ENCODE peak calls at places on chromosomes 2 and 18, in four cellular contexts. Z, D, J and A are unnamed samples.

GRCh38 chr2:165440367-165440766 is 29.1 kb upstream of the CSRNP3 start:
- DNase-seq in D (peak), J (no peak), Z (no peak), A (no peak)

GRCh38 chr2:102110168-102110567 is 32.4 kb upstream of the IL1R1 start:
- DNase-seq in Z (no peak), J (no peak), D (no peak), A (no peak)

GRCh38 chr2:174350018-174350417 is 15.3 kb downstream of the SP9 start:
- DNase-seq in D (peak), J (peak), Z (peak), A (peak)

GRCh38 chr2:211724933-211725332 is 813.7 kb downstream of the ERBB4 start:
- DNase-seq in Z (no peak), J (no peak), D (no peak), A (no peak)

GRCh38 chr18:32021756-32022564 is 3.3 kb downstream of the RNF125 start:
- DNase-seq in J (no peak), D (no peak), Z (no peak), A (no peak)

GRCh38 chr2:15159206-15159605 is 401.9 kb downstream of the NBAS start:
- DNase-seq in D (no peak), J (no peak), Z (no peak), A (no peak)

GRCh38 chr2:61411109-61411508 is 59.8 kb downstream of the USP34 start:
- DNase-seq in Z (no peak), D (no peak), J (no peak), A (no peak)

GRCh38 chr2:59694176-59694575 is 859.3 kb downstream of the BCL11A start:
- DNase-seq in Z (no peak), D (no peak), J (no peak), A (no peak)

GRCh38 chr2:240946046-240946445 is 39.9 kb downstream of the CROCC2 start:
- DNase-seq in J (no peak), D (no peak), Z (no peak), A (no peak)

GRCh38 chr18:77911973-77912372 is 662.3 kb downstream of the GALR1 start:
- DNase-seq in D (no peak), Z (no peak), J (no peak), A (no peak)

GRCh38 chr2:10552220-10552870 is 104.2 kb upstream of the ODC1 start:
- DNase-seq in J (no peak), D (peak), Z (peak), A (no peak)

GRCh38 chr2:24855703-24856102 is 62.5 kb downstream of the CENPO start:
- DNase-seq in J (no peak), Z (no peak), D (peak), A (no peak)

GRCh38 chr18:8987250-8987649 is 115.2 kb upstream of the NDUFV2 start:
- DNase-seq in Z (no peak), D (peak), J (no peak), A (no peak)

GRCh38 chr2:57848723-57849122 is 197.9 kb upstream of the VRK2 start:
- DNase-seq in J (no peak), Z (no peak), D (no peak), A (no peak)

GRCh38 chr18:74496508-74497307 is 545 bp downstream of the CNDP2 start:
- DNase-seq in D (peak), J (peak), Z (peak), A (peak)

GRCh38 chr2:187138240-187138639 is 289.3 kb upstream of the ZSWIM2 start:
- DNase-seq in Z (peak), J (peak), D (peak), A (no peak)

GRCh38 chr2:145558617-145559350 is 1038.9 kb upstream of the ZEB2 start:
- DNase-seq in J (no peak), Z (no peak), D (peak), A (no peak)

GRCh38 chr2:38629684-38630083 is 27.0 kb upstream of the HNRNPLL start:
- DNase-seq in J (no peak), D (no peak), Z (no peak), A (no peak)

GRCh38 chr2:38632980-38633379 is 30.3 kb upstream of the HNRNPLL start:
- DNase-seq in J (no peak), Z (no peak), D (no peak), A (no peak)

GRCh38 chr2:38633895-38634294 is 31.2 kb upstream of the HNRNPLL start:
- DNase-seq in Z (no peak), D (no peak), J (no peak), A (no peak)

GRCh38 chr2:38634684-38635083 is 31.2 kb upstream of the GALM start:
- DNase-seq in Z (no peak), D (no peak), J (no peak), A (peak)

DNA sequence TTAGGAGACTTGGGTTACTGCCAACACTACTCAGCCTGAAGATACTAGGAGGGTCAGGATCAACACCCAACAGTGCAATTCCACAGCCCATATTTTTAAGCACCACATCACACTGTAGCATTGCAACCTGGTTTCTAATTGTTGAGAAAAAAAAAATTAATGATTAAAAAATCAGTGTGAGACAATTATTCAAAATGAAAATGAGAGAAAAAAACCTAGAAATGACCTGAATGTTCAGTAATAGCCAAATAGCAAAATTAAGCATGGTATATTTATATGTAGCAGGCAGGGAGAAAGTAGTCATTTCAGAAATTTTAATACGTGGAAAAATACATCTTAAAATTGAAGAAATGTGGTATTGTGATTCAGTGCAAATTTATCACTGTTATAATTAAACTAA is 29.3 kb upstream of the HNRNPLL start:
- DNase-seq in Z (no peak), J (no peak), D (no peak), A (no peak)
- TF ChIP-seq EZH2phosphoT487 in Z (no peak), J (no peak), D (no peak), A (no peak)

GRCh38 chr2:144514731-144515424 is 5.0 kb downstream of the ZEB2 start:
- DNase-seq in Z (no peak), D (peak), J (peak), A (no peak)

GRCh38 chr2:144511945-144512344 is 8.0 kb downstream of the ZEB2 start:
- DNase-seq in J (peak), D (no peak), Z (no peak), A (no peak)

GRCh38 chr2:144513388-144514100 is 6.4 kb downstream of the ZEB2 start:
- DNase-seq in D (peak), Z (no peak), J (peak), A (no peak)

GRCh38 chr2:144511222-144511855 is 8.6 kb downstream of the ZEB2 start:
- DNase-seq in Z (no peak), D (peak), J (no peak), A (no peak)

GRCh38 chr2:144512421-144513272 is 7.3 kb downstream of the ZEB2 start:
- DNase-seq in D (peak), Z (no peak), J (peak), A (no peak)
- TF ChIP-seq EZH2phosphoT487 in D (no peak), Z (no peak), J (no peak), A (no peak)

DNA sequence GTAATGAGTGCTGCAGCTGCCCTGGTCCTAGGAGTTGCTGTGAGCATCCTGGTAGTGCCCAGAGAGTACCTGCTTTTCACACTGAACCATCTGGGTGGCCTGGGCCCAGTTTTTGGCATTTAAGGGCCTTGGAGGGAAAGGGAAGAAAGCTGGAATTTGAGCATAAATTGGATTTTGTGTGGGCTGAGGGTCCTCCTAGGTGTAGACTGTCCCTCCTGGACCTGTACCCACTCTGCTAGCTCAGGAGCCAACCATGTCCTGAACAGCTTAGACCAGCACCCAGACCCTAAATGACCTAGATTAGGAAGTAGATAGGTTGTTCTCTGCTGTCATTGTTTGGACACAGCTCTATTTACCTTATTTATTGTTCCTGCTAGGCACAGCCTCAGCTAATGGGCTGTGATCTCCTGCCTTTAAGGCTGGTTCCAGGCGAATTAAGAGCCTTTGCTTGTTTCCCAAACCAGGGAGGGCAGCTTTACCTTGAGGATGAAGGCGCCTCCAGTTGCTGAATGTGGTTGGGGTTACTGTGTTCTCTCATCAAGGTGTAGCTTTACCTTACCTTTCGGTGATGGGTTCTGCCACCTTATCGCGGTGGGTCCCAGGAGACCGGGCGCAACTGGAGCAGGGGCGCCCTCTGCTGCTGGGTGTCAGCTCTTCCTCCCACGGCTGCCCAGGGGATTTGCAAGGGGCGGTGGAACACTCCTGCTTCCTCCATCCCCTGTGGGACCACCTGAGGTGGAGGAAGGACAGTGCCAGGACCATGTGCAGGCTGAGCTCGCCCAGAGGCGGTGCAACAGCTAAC is 34.4 kb downstream of the ITGA6 start:
- DNase-seq in J (peak), Z (peak), D (peak), A (peak)
- TF ChIP-seq EZH2phosphoT487 in J (no peak), Z (no peak), D (no peak), A (no peak)

GRCh38 chr2:86015006-86015405 is 90.7 kb downstream of the POLR1A start:
- DNase-seq in J (no peak), D (no peak), Z (no peak), A (no peak)

GRCh38 chr2:86010083-86010482 is 95.6 kb downstream of the POLR1A start:
- DNase-seq in D (no peak), J (no peak), Z (no peak), A (no peak)

GRCh38 chr2:86014493-86014892 is 91.2 kb downstream of the POLR1A start:
- DNase-seq in J (no peak), Z (no peak), D (no peak), A (no peak)

GRCh38 chr2:86011449-86011941 is 94.2 kb downstream of the POLR1A start:
- DNase-seq in D (no peak), Z (peak), J (no peak), A (no peak)

GRCh38 chr2:86012017-86012712 is 93.5 kb downstream of the POLR1A start:
- DNase-seq in J (no peak), Z (no peak), D (no peak), A (no peak)
- TF ChIP-seq EZH2phosphoT487 in J (no peak), Z (no peak), D (no peak), A (no peak)

DNA sequence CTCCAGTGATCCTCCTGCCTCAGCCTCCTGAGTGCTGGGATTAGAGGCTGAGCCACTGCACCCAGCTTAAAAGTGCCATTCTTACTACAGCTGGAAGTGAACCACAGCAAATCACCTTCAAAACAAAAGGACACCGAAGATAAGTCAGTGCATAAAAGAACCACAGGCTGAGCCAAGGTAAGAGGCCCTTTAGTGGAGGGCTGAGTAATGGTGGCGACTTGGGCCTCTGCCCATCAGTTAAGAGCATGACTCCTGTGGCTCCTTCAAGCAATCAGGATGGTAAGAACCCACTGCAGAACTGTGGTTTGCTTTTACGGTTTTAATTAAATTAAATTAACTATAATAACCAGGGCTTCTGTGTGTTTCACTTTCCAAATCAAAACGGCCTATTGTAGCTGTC is 75.1 kb downstream of the CTAGE1 start:
- DNase-seq in J (no peak), Z (peak), D (peak), A (no peak)
- TF ChIP-seq EZH2phosphoT487 in J (no peak), Z (no peak), D (no peak), A (no peak)